ENCODE peak calls at places on chromosomes 7 and 10, in six cellular contexts. B is endothelial cell, E is H9, I is suprapubic skin, Z is Calu3, W is neural progenitor cell. L is an unnamed sample.

GRCh38 chr7:81627565-81628287 is 142.1 kb downstream of the HGF start:
- DNase-seq in Z (no peak), E (no peak), W (no peak), B (no peak), I (no peak), L (no peak)

GRCh38 chr10:17216217-17216900 is 11.7 kb upstream of the VIM start:
- DNase-seq in B (no peak), E (peak), I (peak), W (no peak), Z (peak), L (no peak)

GRCh38 chr7:99623091-99623693 is 6.4 kb downstream of the ZSCAN25 start:
- DNase-seq in I (no peak), B (no peak), Z (no peak), E (no peak), W (no peak), L (peak)

GRCh38 chr7:89003619-89003956 is 208.1 kb upstream of the TEX47 start:
- DNase-seq in I (no peak), B (no peak), E (no peak), W (no peak), Z (no peak), L (no peak)

GRCh38 chr10:119973261-119973660 is 80.7 kb downstream of the SEC23IP start:
- DNase-seq in E (no peak), I (no peak), B (no peak), W (peak), Z (no peak), L (no peak)

GRCh38 chr7:155920068-155920461 is 107.8 kb upstream of the SHH start:
- DNase-seq in Z (no peak), W (no peak), E (no peak), I (no peak), B (no peak), L (no peak)

GRCh38 chr10:99422697-99423096 is 7.7 kb downstream of the GOT1 start:
- DNase-seq in W (no peak), Z (no peak), B (no peak), I (no peak), E (no peak), L (no peak)

GRCh38 chr10:104622598-104623209 is 18.4 kb upstream of the SORCS3 start:
- DNase-seq in B (peak), E (peak), I (no peak), Z (peak), W (peak), L (no peak)

GRCh38 chr10:86585037-86585725 is 63.6 kb upstream of the WAPL start:
- DNase-seq in Z (peak), I (peak), B (peak), E (peak), W (peak), L (peak)

GRCh38 chr10:1488970-1489548 is 248.3 kb downstream of the ADARB2 start:
- DNase-seq in W (no peak), E (no peak), I (no peak), B (no peak), Z (no peak), L (peak)

GRCh38 chr10:24307696-24308476 is 98.9 kb downstream of the KIAA1217 start:
- DNase-seq in Z (no peak), I (no peak), E (no peak), W (no peak), B (no peak), L (no peak)

GRCh38 chr10:104391150-104391968 is 37.7 kb downstream of the CFAP58 start:
- DNase-seq in I (no peak), B (no peak), Z (peak), E (no peak), W (no peak), L (no peak)

GRCh38 chr10:6473901-6474370 is 106.1 kb downstream of the PRKCQ start:
- DNase-seq in I (no peak), W (no peak), B (no peak), E (no peak), Z (no peak), L (no peak)

GRCh38 chr10:70323697-70324340 is 40.0 kb upstream of the NPFFR1 start:
- DNase-seq in E (peak), I (no peak), W (peak), B (no peak), Z (no peak), L (no peak)

DNA sequence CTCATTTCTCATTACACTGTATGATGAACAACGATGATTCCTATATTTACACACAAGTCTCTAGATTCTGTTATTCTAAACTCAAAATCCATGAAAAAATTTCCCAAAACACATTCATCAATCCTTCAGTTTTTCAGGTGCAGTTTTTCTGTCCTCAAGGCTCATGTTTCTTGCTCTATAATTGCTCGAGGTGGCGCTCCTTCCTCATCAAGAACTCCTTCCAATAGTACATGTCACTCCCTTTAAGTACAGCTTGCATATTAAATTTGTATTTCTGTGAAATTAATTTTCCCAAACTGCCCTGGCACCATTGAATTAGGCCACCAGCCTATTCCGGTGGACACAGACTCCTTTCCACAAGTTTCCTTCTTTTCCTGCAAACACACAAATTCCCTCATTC is 188.7 kb upstream of the MINDY3 start:
- DNase-seq in Z (no peak), I (no peak), B (no peak), E (no peak), W (no peak), L (no peak)
- TF ChIP-seq CTCF in Z (no peak), I (no peak), B (no peak), E (peak), W (peak), L (no peak)

GRCh38 chr7:108385834-108386422 is 70.3 kb downstream of the NRCAM start:
- DNase-seq in W (no peak), E (no peak), B (no peak), Z (no peak), I (no peak), L (no peak)

GRCh38 chr7:108382932-108383331 is 73.3 kb downstream of the NRCAM start:
- DNase-seq in W (no peak), I (no peak), B (no peak), E (no peak), Z (no peak), L (no peak)

GRCh38 chr7:108380527-108380926 is 75.7 kb downstream of the NRCAM start:
- DNase-seq in B (no peak), I (no peak), E (no peak), Z (no peak), W (no peak), L (no peak)

DNA sequence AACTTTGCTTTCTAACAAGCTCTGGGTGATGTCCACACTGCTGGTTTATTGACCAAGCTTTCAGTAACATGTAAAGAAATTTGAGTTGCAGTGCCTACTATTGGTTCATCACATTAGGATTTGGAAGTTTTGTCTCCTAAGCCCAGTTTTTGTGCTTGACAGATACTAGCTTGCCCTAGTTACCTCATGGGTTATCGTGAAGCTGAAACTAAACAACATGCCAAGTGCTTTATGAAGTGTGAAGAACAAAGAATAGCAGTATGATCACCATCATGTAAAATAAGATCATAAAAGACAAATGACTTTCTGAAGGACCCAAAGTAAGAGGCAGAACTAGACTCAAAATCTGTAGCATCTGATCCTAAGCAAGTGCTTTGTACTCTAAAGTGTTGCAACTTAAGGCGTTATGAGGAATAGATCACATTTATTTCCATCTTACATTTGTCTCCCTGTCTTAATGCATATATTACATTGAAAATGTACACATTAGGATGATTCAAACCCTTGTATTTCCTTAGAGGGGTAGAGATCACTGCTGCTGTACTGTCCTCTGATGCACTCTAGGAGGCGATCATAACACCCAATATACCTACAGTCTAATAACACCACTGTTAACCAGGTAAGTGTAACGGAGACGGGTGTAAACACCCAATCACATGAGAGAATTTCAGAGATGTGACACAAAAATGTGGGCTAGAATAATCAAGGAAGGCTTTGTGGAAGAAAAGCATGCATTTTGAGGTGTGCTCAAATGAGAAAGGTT is 71.3 kb downstream of the NRCAM start:
- DNase-seq in B (no peak), Z (no peak), I (no peak), W (no peak), E (no peak), L (no peak)
- TF ChIP-seq CTCF in B (peak), Z (no peak), I (no peak), W (peak), E (peak), L (no peak)

GRCh38 chr10:34985146-34985545 is 105.0 kb downstream of the CUL2 start:
- DNase-seq in I (no peak), Z (no peak), B (no peak), E (no peak), W (no peak), L (no peak)

GRCh38 chr10:34988397-34989067 is 101.6 kb downstream of the CUL2 start:
- DNase-seq in E (no peak), I (no peak), Z (no peak), W (no peak), B (no peak), L (no peak)

GRCh38 chr10:34979938-34980337 is 110.2 kb downstream of the CUL2 start:
- DNase-seq in Z (no peak), I (no peak), W (no peak), B (no peak), E (no peak), L (no peak)

GRCh38 chr10:34981834-34982233 is 108.3 kb downstream of the CUL2 start:
- DNase-seq in E (no peak), I (no peak), Z (no peak), B (no peak), W (no peak), L (no peak)

DNA sequence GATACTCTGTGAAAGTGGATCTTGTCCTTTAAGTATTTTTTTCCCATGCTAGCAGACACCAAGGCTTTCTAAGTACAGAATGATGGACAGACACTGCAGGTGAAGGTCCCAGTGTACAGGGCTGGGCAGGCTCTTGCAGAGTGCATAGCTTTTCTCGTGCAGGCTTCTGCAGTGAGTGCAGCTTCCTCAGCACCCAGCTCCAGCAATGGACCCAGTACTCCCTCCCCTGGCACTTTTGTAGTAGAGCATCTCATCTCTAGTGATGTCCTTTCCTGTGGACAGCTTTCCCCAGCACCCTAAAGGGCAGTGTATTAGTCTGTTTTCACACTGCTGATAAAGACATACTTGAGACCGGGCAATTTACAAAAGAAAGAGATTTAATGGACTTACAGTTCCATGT is 104.3 kb downstream of the CUL2 start:
- DNase-seq in B (no peak), W (peak), I (no peak), Z (no peak), E (peak), L (no peak)
- TF ChIP-seq CTCF in B (no peak), W (peak), I (no peak), Z (no peak), E (peak), L (peak)

DNA sequence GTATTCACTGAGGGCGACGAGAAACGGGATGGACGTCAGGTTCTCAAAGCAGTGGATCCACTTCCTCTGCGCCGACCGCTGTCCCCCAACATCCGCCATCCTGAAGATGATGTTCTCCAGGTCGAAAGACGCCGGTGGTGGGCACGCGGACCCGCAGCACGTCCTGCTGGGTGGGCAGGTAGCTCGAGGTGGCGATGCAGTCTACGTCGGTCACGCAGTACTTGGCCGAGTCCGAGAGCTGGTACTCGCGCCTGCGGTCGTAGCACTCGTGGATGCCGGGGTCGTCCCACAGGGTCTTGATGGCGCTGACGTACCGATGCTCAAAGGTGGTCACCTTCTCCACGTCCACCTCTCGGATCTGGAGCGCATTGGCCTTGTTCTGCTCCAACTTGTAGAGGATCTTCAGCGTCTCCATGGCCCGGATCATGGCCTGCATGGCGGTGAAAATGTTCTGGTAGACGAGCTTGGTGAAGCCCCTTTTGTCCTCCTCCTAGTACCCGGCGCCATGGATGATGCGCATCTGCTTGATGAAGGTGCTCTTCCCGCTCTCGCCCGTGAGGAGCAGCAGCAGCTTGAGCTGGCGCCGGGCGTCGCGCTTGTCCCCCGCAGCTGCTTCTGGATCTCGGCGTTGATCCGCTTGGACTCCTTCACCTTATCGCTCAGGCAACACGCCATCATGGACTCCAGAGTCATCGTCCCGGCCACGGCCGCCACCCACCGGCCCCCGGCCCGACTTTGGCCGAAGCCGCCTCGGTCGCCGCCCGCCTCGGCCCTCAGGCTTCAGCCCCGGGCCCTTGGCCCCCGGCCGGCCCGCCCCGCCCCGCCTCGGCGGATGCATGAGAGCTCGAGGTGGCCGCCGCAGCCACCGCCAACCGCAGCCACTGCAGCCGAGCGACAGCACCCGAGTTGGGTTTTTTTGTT is 122.9 kb upstream of the KCTD7 start:
- DNase-seq in E (no peak), W (no peak), B (no peak), I (peak), Z (no peak), L (no peak)
- TF ChIP-seq CTCF in E (no peak), W (no peak), B (no peak), I (no peak), Z (no peak), L (no peak)

GRCh38 chr10:23081156-23081833 is 14.1 kb upstream of the MSRB2 start:
- DNase-seq in B (no peak), Z (no peak), E (no peak), I (no peak), W (no peak), L (no peak)

GRCh38 chr10:23079700-23080099 is 15.7 kb upstream of the MSRB2 start:
- DNase-seq in B (no peak), W (peak), E (no peak), I (no peak), Z (no peak), L (no peak)

GRCh38 chr10:23081891-23082290 is 13.5 kb upstream of the MSRB2 start:
- DNase-seq in I (no peak), W (no peak), B (no peak), Z (no peak), E (no peak), L (no peak)

GRCh38 chr10:23078114-23078513 is 17.3 kb upstream of the MSRB2 start:
- DNase-seq in W (no peak), I (no peak), B (no peak), Z (no peak), E (no peak), L (no peak)

GRCh38 chr10:23080211-23080724 is 15.1 kb upstream of the MSRB2 start:
- DNase-seq in W (no peak), Z (no peak), I (no peak), E (no peak), B (no peak), L (no peak)
- TF ChIP-seq CTCF in W (no peak), Z (no peak), I (no peak), E (no peak), B (no peak), L (no peak)

GRCh38 chr7:74023037-74023436 is 4.9 kb upstream of the ELN start:
- DNase-seq in I (peak), W (no peak), B (no peak), E (peak), Z (peak), L (peak)
- TF ChIP-seq CTCF in I (no peak), W (no peak), B (no peak), E (no peak), Z (no peak), L (peak)

L was measured in osteocyte.